ENCODE peak calls at places on chromosome 5, in five cellular contexts. One of them, this sample, is unnamed.

GRCh38 chr5:113140837-113141661 is 164.5 kb downstream of the DCP2 start:
- DNase-seq in hypothalamus: no peak
- DNase-seq in activated CD8-positive, alpha-beta memory T cell treated with anti-CD3 and anti-CD28 coated beads for 4 hours: no peak
- DNase-seq in epithelial cell of esophagus: peak
- DNase-seq in EH: peak
- DNase-seq in this sample: no peak

GRCh38 chr5:80149161-80149609 is 106.7 kb downstream of the SERINC5 start:
- DNase-seq in hypothalamus: no peak
- DNase-seq in activated CD8-positive, alpha-beta memory T cell treated with anti-CD3 and anti-CD28 coated beads for 4 hours: no peak
- DNase-seq in epithelial cell of esophagus: no peak
- DNase-seq in EH: no peak
- DNase-seq in this sample: no peak

GRCh38 chr5:73692166-73692640 is 66.2 kb downstream of the ARHGEF28 start:
- DNase-seq in EH: peak
- DNase-seq in hypothalamus: no peak
- DNase-seq in activated CD8-positive, alpha-beta memory T cell treated with anti-CD3 and anti-CD28 coated beads for 4 hours: no peak
- DNase-seq in epithelial cell of esophagus: peak
- DNase-seq in this sample: no peak

GRCh38 chr5:94849821-94850736 is 231.6 kb downstream of the SLF1 start:
- DNase-seq in activated CD8-positive, alpha-beta memory T cell treated with anti-CD3 and anti-CD28 coated beads for 4 hours: no peak
- DNase-seq in epithelial cell of esophagus: peak
- DNase-seq in hypothalamus: no peak
- DNase-seq in EH: peak
- DNase-seq in this sample: peak

GRCh38 chr5:93164690-93165089 is 416.3 kb downstream of the NR2F1-AS1 start:
- DNase-seq in hypothalamus: no peak
- DNase-seq in epithelial cell of esophagus: peak
- DNase-seq in EH: peak
- DNase-seq in activated CD8-positive, alpha-beta memory T cell treated with anti-CD3 and anti-CD28 coated beads for 4 hours: no peak
- DNase-seq in this sample: no peak

GRCh38 chr5:136018814-136019777 is 9.7 kb upstream of the TGFBI start:
- DNase-seq in activated CD8-positive, alpha-beta memory T cell treated with anti-CD3 and anti-CD28 coated beads for 4 hours: no peak
- DNase-seq in epithelial cell of esophagus: peak
- DNase-seq in EH: peak
- DNase-seq in hypothalamus: no peak
- DNase-seq in this sample: no peak

GRCh38 chr5:133643365-133643764 is 31.0 kb upstream of the FSTL4 start:
- DNase-seq in hypothalamus: no peak
- DNase-seq in EH: no peak
- DNase-seq in epithelial cell of esophagus: no peak
- DNase-seq in activated CD8-positive, alpha-beta memory T cell treated with anti-CD3 and anti-CD28 coated beads for 4 hours: no peak
- DNase-seq in this sample: no peak

GRCh38 chr5:14872070-14872989 is 752 bp upstream of the ANKH start:
- DNase-seq in activated CD8-positive, alpha-beta memory T cell treated with anti-CD3 and anti-CD28 coated beads for 4 hours: peak
- DNase-seq in EH: peak
- DNase-seq in epithelial cell of esophagus: no peak
- DNase-seq in hypothalamus: peak
- DNase-seq in this sample: peak

GRCh38 chr5:17317499-17317898 is 100.1 kb downstream of the BASP1 start:
- DNase-seq in epithelial cell of esophagus: no peak
- DNase-seq in EH: no peak
- DNase-seq in hypothalamus: no peak
- DNase-seq in activated CD8-positive, alpha-beta memory T cell treated with anti-CD3 and anti-CD28 coated beads for 4 hours: no peak
- DNase-seq in this sample: no peak

GRCh38 chr5:204966-205670 is 12.8 kb downstream of the CCDC127 start:
- DNase-seq in activated CD8-positive, alpha-beta memory T cell treated with anti-CD3 and anti-CD28 coated beads for 4 hours: no peak
- DNase-seq in hypothalamus: no peak
- DNase-seq in EH: no peak
- DNase-seq in epithelial cell of esophagus: no peak
- DNase-seq in this sample: no peak

GRCh38 chr5:132420706-132421272 is 51.3 kb downstream of the SLC22A5 start:
- DNase-seq in activated CD8-positive, alpha-beta memory T cell treated with anti-CD3 and anti-CD28 coated beads for 4 hours: no peak
- DNase-seq in hypothalamus: no peak
- DNase-seq in epithelial cell of esophagus: no peak
- DNase-seq in EH: peak
- DNase-seq in this sample: no peak

GRCh38 chr5:122297587-122298298 is 14.3 kb upstream of the SNCAIP start:
- DNase-seq in EH: no peak
- DNase-seq in epithelial cell of esophagus: no peak
- DNase-seq in activated CD8-positive, alpha-beta memory T cell treated with anti-CD3 and anti-CD28 coated beads for 4 hours: no peak
- DNase-seq in hypothalamus: no peak
- DNase-seq in this sample: no peak

GRCh38 chr5:11777096-11777495 is 127.2 kb downstream of the CTNND2 start:
- DNase-seq in EH: no peak
- DNase-seq in epithelial cell of esophagus: peak
- DNase-seq in hypothalamus: no peak
- DNase-seq in activated CD8-positive, alpha-beta memory T cell treated with anti-CD3 and anti-CD28 coated beads for 4 hours: no peak
- DNase-seq in this sample: no peak

GRCh38 chr5:67677422-67677970 is 480.9 kb upstream of the CD180 start:
- DNase-seq in hypothalamus: no peak
- DNase-seq in epithelial cell of esophagus: no peak
- DNase-seq in activated CD8-positive, alpha-beta memory T cell treated with anti-CD3 and anti-CD28 coated beads for 4 hours: no peak
- DNase-seq in EH: no peak
- DNase-seq in this sample: no peak

GRCh38 chr5:79229357-79230174 is 6.4 kb upstream of the JMY start:
- DNase-seq in activated CD8-positive, alpha-beta memory T cell treated with anti-CD3 and anti-CD28 coated beads for 4 hours: no peak
- DNase-seq in EH: peak
- DNase-seq in epithelial cell of esophagus: peak
- DNase-seq in hypothalamus: no peak
- DNase-seq in this sample: no peak

GRCh38 chr5:77301447-77301878 is 91.0 kb downstream of the PDE8B start:
- DNase-seq in activated CD8-positive, alpha-beta memory T cell treated with anti-CD3 and anti-CD28 coated beads for 4 hours: no peak
- DNase-seq in hypothalamus: no peak
- DNase-seq in EH: peak
- DNase-seq in epithelial cell of esophagus: no peak
- DNase-seq in this sample: no peak

GRCh38 chr5:10297646-10298204 is 10.0 kb downstream of the CMBL start:
- DNase-seq in activated CD8-positive, alpha-beta memory T cell treated with anti-CD3 and anti-CD28 coated beads for 4 hours: no peak
- DNase-seq in EH: no peak
- DNase-seq in epithelial cell of esophagus: no peak
- DNase-seq in hypothalamus: no peak
- DNase-seq in this sample: no peak

GRCh38 chr5:88878976-88879375 is 4.0 kb downstream of the MEF2C start:
- DNase-seq in activated CD8-positive, alpha-beta memory T cell treated with anti-CD3 and anti-CD28 coated beads for 4 hours: no peak
- DNase-seq in hypothalamus: no peak
- DNase-seq in EH: no peak
- DNase-seq in epithelial cell of esophagus: peak
- DNase-seq in this sample: no peak

GRCh38 chr5:158126442-158127399 is 267.8 kb upstream of the CLINT1 start:
- DNase-seq in EH: no peak
- DNase-seq in epithelial cell of esophagus: no peak
- DNase-seq in activated CD8-positive, alpha-beta memory T cell treated with anti-CD3 and anti-CD28 coated beads for 4 hours: no peak
- DNase-seq in hypothalamus: no peak
- DNase-seq in this sample: no peak

GRCh38 chr5:35002459-35002858 is 45.3 kb downstream of the AGXT2 start:
- DNase-seq in EH: no peak
- DNase-seq in epithelial cell of esophagus: no peak
- DNase-seq in hypothalamus: no peak
- DNase-seq in activated CD8-positive, alpha-beta memory T cell treated with anti-CD3 and anti-CD28 coated beads for 4 hours: no peak
- DNase-seq in this sample: no peak

GRCh38 chr5:167777746-167778145 is 513.7 kb upstream of the WWC1 start:
- DNase-seq in epithelial cell of esophagus: peak
- DNase-seq in hypothalamus: no peak
- DNase-seq in activated CD8-positive, alpha-beta memory T cell treated with anti-CD3 and anti-CD28 coated beads for 4 hours: no peak
- DNase-seq in EH: peak
- DNase-seq in this sample: no peak

GRCh38 chr5:33984671-33985124 is at the start of gene SLC45A2:
- DNase-seq in hypothalamus: no peak
- DNase-seq in epithelial cell of esophagus: no peak
- DNase-seq in activated CD8-positive, alpha-beta memory T cell treated with anti-CD3 and anti-CD28 coated beads for 4 hours: no peak
- DNase-seq in EH: peak
- DNase-seq in this sample: no peak

GRCh38 chr5:125034331-125034730 is 287.9 kb upstream of the ZNF608 start:
- DNase-seq in EH: no peak
- DNase-seq in activated CD8-positive, alpha-beta memory T cell treated with anti-CD3 and anti-CD28 coated beads for 4 hours: no peak
- DNase-seq in hypothalamus: no peak
- DNase-seq in epithelial cell of esophagus: no peak
- DNase-seq in this sample: no peak

GRCh38 chr5:124995451-124995850 is 249.0 kb upstream of the ZNF608 start:
- DNase-seq in activated CD8-positive, alpha-beta memory T cell treated with anti-CD3 and anti-CD28 coated beads for 4 hours: no peak
- DNase-seq in epithelial cell of esophagus: no peak
- DNase-seq in EH: peak
- DNase-seq in hypothalamus: no peak
- DNase-seq in this sample: no peak

GRCh38 chr5:891837-892389 is 688 bp downstream of the BRD9 start:
- DNase-seq in hypothalamus: no peak
- DNase-seq in EH: peak
- DNase-seq in activated CD8-positive, alpha-beta memory T cell treated with anti-CD3 and anti-CD28 coated beads for 4 hours: no peak
- DNase-seq in epithelial cell of esophagus: peak
- DNase-seq in this sample: peak

GRCh38 chr5:177327539-177328522 is 16.1 kb upstream of the MXD3 start:
- DNase-seq in epithelial cell of esophagus: no peak
- DNase-seq in hypothalamus: no peak
- DNase-seq in EH: no peak
- DNase-seq in activated CD8-positive, alpha-beta memory T cell treated with anti-CD3 and anti-CD28 coated beads for 4 hours: no peak
- DNase-seq in this sample: no peak

GRCh38 chr5:85345818-85346217 is 961.1 kb upstream of the EDIL3 start:
- DNase-seq in activated CD8-positive, alpha-beta memory T cell treated with anti-CD3 and anti-CD28 coated beads for 4 hours: no peak
- DNase-seq in hypothalamus: no peak
- DNase-seq in epithelial cell of esophagus: no peak
- DNase-seq in EH: no peak
- DNase-seq in this sample: no peak

GRCh38 chr5:153520952-153521351 is 30.5 kb downstream of the GRIA1 start:
- DNase-seq in activated CD8-positive, alpha-beta memory T cell treated with anti-CD3 and anti-CD28 coated beads for 4 hours: no peak
- DNase-seq in EH: peak
- DNase-seq in epithelial cell of esophagus: peak
- DNase-seq in hypothalamus: no peak
- DNase-seq in this sample: no peak

GRCh38 chr5:146718628-146719027 is 159.9 kb downstream of the PPP2R2B start:
- DNase-seq in activated CD8-positive, alpha-beta memory T cell treated with anti-CD3 and anti-CD28 coated beads for 4 hours: no peak
- DNase-seq in epithelial cell of esophagus: peak
- DNase-seq in hypothalamus: no peak
- DNase-seq in EH: no peak
- DNase-seq in this sample: no peak

This sample was measured in retina.